ENCODE peak calls at places on chromosomes 16 and 17, in eight cellular contexts. One of them, this sample, is unnamed.

GRCh38 chr16:65772134-65772732 is 594.3 kb upstream of the CDH5 start:
- DNase-seq in small intestine: no peak
- DNase-seq in iPS DF 6.9: peak; percentile 48
- DNase-seq in right lobe of liver: no peak
- DNase-seq in cardiac muscle cell: no peak
- DNase-seq in Peyer's patch: no peak
- DNase-seq in pancreas: no peak
- DNase-seq in CD4-positive, alpha-beta T cell: no peak
- DNase-seq in this sample: no peak

GRCh38 chr17:17766351-17767095 is 70.3 kb downstream of the SREBF1 start:
- DNase-seq in CD4-positive, alpha-beta T cell: no peak
- DNase-seq in pancreas: no peak
- DNase-seq in Peyer's patch: no peak
- DNase-seq in right lobe of liver: no peak
- DNase-seq in small intestine: no peak
- DNase-seq in iPS DF 6.9: no peak
- DNase-seq in cardiac muscle cell: no peak
- DNase-seq in this sample: no peak

GRCh38 chr16:5575846-5576245 is 478.3 kb upstream of the EEF2KMT start:
- DNase-seq in CD4-positive, alpha-beta T cell: no peak
- DNase-seq in cardiac muscle cell: no peak
- DNase-seq in pancreas: no peak
- DNase-seq in iPS DF 6.9: no peak
- DNase-seq in small intestine: no peak
- DNase-seq in Peyer's patch: no peak
- DNase-seq in right lobe of liver: no peak
- DNase-seq in this sample: no peak

GRCh38 chr17:19262650-19263620 is 25.8 kb downstream of the EPN2 start:
- DNase-seq in right lobe of liver: no peak
- DNase-seq in pancreas: no peak
- DNase-seq in CD4-positive, alpha-beta T cell: no peak
- DNase-seq in cardiac muscle cell: peak; percentile 49
- DNase-seq in small intestine: no peak
- DNase-seq in iPS DF 6.9: no peak
- DNase-seq in Peyer's patch: no peak
- DNase-seq in this sample: no peak

GRCh38 chr17:41919165-41919817 is 540 bp upstream of the ACLY start:
- DNase-seq in iPS DF 6.9: peak; percentile 60
- DNase-seq in cardiac muscle cell: no peak
- DNase-seq in Peyer's patch: no peak
- DNase-seq in small intestine: peak; percentile 61
- DNase-seq in pancreas: no peak
- DNase-seq in CD4-positive, alpha-beta T cell: no peak
- DNase-seq in right lobe of liver: no peak
- DNase-seq in this sample: no peak

GRCh38 chr16:28210979-28211505 is 723 bp downstream of the XPO6 start:
- DNase-seq in pancreas: peak; percentile 80
- DNase-seq in right lobe of liver: peak; percentile 72
- DNase-seq in Peyer's patch: peak; percentile 81
- DNase-seq in CD4-positive, alpha-beta T cell: peak; percentile 33
- DNase-seq in cardiac muscle cell: peak; percentile 72
- DNase-seq in small intestine: peak; percentile 73
- DNase-seq in iPS DF 6.9: no peak
- DNase-seq in this sample: peak; percentile 24

GRCh38 chr17:46950615-46950996 is 27.6 kb downstream of the GOSR2 start:
- DNase-seq in CD4-positive, alpha-beta T cell: no peak
- DNase-seq in Peyer's patch: no peak
- DNase-seq in right lobe of liver: no peak
- DNase-seq in small intestine: no peak
- DNase-seq in cardiac muscle cell: no peak
- DNase-seq in iPS DF 6.9: no peak
- DNase-seq in pancreas: no peak
- DNase-seq in this sample: no peak

GRCh38 chr16:23729503-23730424 is 16.7 kb upstream of the ERN2 start:
- DNase-seq in Peyer's patch: peak; percentile 56
- DNase-seq in right lobe of liver: no peak
- DNase-seq in iPS DF 6.9: no peak
- DNase-seq in cardiac muscle cell: peak; percentile 89
- DNase-seq in small intestine: peak; percentile 82
- DNase-seq in pancreas: no peak
- DNase-seq in CD4-positive, alpha-beta T cell: no peak
- DNase-seq in this sample: no peak

GRCh38 chr17:10556301-10557005 is 7.0 kb upstream of the MYH2 start:
- DNase-seq in Peyer's patch: no peak
- DNase-seq in small intestine: no peak
- DNase-seq in iPS DF 6.9: no peak
- DNase-seq in right lobe of liver: no peak
- DNase-seq in CD4-positive, alpha-beta T cell: no peak
- DNase-seq in cardiac muscle cell: peak; percentile 48
- DNase-seq in pancreas: no peak
- DNase-seq in this sample: no peak

GRCh38 chr17:17413821-17414220 is 63.0 kb upstream of the MED9 start:
- DNase-seq in iPS DF 6.9: no peak
- DNase-seq in Peyer's patch: no peak
- DNase-seq in right lobe of liver: no peak
- DNase-seq in small intestine: no peak
- DNase-seq in pancreas: no peak
- DNase-seq in cardiac muscle cell: peak; percentile 17
- DNase-seq in CD4-positive, alpha-beta T cell: no peak
- DNase-seq in this sample: peak; percentile 47

GRCh38 chr17:15392326-15392739 is 50.9 kb upstream of the TEKT3 start:
- DNase-seq in pancreas: no peak
- DNase-seq in cardiac muscle cell: peak; percentile 77
- DNase-seq in small intestine: peak; percentile 28
- DNase-seq in Peyer's patch: no peak
- DNase-seq in CD4-positive, alpha-beta T cell: no peak
- DNase-seq in right lobe of liver: no peak
- DNase-seq in iPS DF 6.9: no peak
- DNase-seq in this sample: no peak

GRCh38 chr17:29807520-29808361 is 122.3 kb downstream of the SSH2 start:
- DNase-seq in cardiac muscle cell: peak; percentile 79
- DNase-seq in right lobe of liver: peak; percentile 69
- DNase-seq in iPS DF 6.9: peak; percentile 18
- DNase-seq in Peyer's patch: peak; percentile 57
- DNase-seq in CD4-positive, alpha-beta T cell: peak; percentile 49
- DNase-seq in pancreas: peak; percentile 65
- DNase-seq in small intestine: peak; percentile 74
- DNase-seq in this sample: peak; percentile 2

GRCh38 chr16:77611386-77611785 is 110.9 kb upstream of the NUDT7 start:
- DNase-seq in Peyer's patch: no peak
- DNase-seq in iPS DF 6.9: no peak
- DNase-seq in right lobe of liver: no peak
- DNase-seq in cardiac muscle cell: peak; percentile 11
- DNase-seq in CD4-positive, alpha-beta T cell: no peak
- DNase-seq in pancreas: no peak
- DNase-seq in small intestine: no peak
- DNase-seq in this sample: no peak

GRCh38 chr17:35312790-35313711 is 60.4 kb downstream of the SLFN11 start:
- DNase-seq in small intestine: peak; percentile 77
- DNase-seq in CD4-positive, alpha-beta T cell: peak; percentile 70
- DNase-seq in Peyer's patch: peak; percentile 57
- DNase-seq in pancreas: no peak
- DNase-seq in cardiac muscle cell: peak; percentile 90
- DNase-seq in iPS DF 6.9: no peak
- DNase-seq in right lobe of liver: peak; percentile 60
- DNase-seq in this sample: no peak

GRCh38 chr17:2478446-2478845 is 33.2 kb downstream of the METTL16 start:
- DNase-seq in right lobe of liver: no peak
- DNase-seq in pancreas: no peak
- DNase-seq in cardiac muscle cell: no peak
- DNase-seq in small intestine: no peak
- DNase-seq in iPS DF 6.9: no peak
- DNase-seq in Peyer's patch: no peak
- DNase-seq in CD4-positive, alpha-beta T cell: no peak
- DNase-seq in this sample: no peak

GRCh38 chr16:86971251-86971650 is 345.9 kb downstream of the C16orf95 start:
- DNase-seq in CD4-positive, alpha-beta T cell: no peak
- DNase-seq in right lobe of liver: no peak
- DNase-seq in pancreas: no peak
- DNase-seq in cardiac muscle cell: no peak
- DNase-seq in iPS DF 6.9: no peak
- DNase-seq in Peyer's patch: no peak
- DNase-seq in small intestine: no peak
- DNase-seq in this sample: no peak

GRCh38 chr16:1557074-1557473 is 23.6 kb downstream of the TMEM204 start:
- DNase-seq in pancreas: no peak
- DNase-seq in Peyer's patch: no peak
- DNase-seq in right lobe of liver: no peak
- DNase-seq in cardiac muscle cell: no peak
- DNase-seq in small intestine: no peak
- DNase-seq in CD4-positive, alpha-beta T cell: no peak
- DNase-seq in iPS DF 6.9: no peak
- DNase-seq in this sample: no peak

GRCh38 chr16:56961851-56962281 is at the start of gene CETP:
- DNase-seq in pancreas: no peak
- DNase-seq in iPS DF 6.9: no peak
- DNase-seq in cardiac muscle cell: no peak
- DNase-seq in right lobe of liver: no peak
- DNase-seq in CD4-positive, alpha-beta T cell: no peak
- DNase-seq in small intestine: no peak
- DNase-seq in Peyer's patch: no peak
- DNase-seq in this sample: no peak
- H3K27ac ChIP-seq in pancreas: no peak within 1 kb of the TSS
- H3K27ac ChIP-seq in iPS DF 6.9: no peak within 1 kb of the TSS
- H3K27ac ChIP-seq in cardiac muscle cell: no peak within 1 kb of the TSS
- H3K27ac ChIP-seq in right lobe of liver: peak within 1 kb of the TSS; percentile 40
- H3K27ac ChIP-seq in CD4-positive, alpha-beta T cell: no peak within 1 kb of the TSS
- H3K27ac ChIP-seq in small intestine: peak within 1 kb of the TSS; percentile 8
- H3K27ac ChIP-seq in Peyer's patch: no peak within 1 kb of the TSS
- H3K27ac ChIP-seq in this sample: no peak within 1 kb of the TSS

GRCh38 chr17:81582341-81582740 is 30.2 kb upstream of the FAAP100 start:
- DNase-seq in cardiac muscle cell: no peak
- DNase-seq in right lobe of liver: no peak
- DNase-seq in iPS DF 6.9: no peak
- DNase-seq in Peyer's patch: no peak
- DNase-seq in CD4-positive, alpha-beta T cell: no peak
- DNase-seq in pancreas: no peak
- DNase-seq in small intestine: no peak
- DNase-seq in this sample: no peak
- H3K27ac ChIP-seq in cardiac muscle cell: no peak overlapping the region
- H3K27ac ChIP-seq in right lobe of liver: no peak overlapping the region
- H3K27ac ChIP-seq in iPS DF 6.9: no peak overlapping the region
- H3K27ac ChIP-seq in Peyer's patch: no peak overlapping the region
- H3K27ac ChIP-seq in CD4-positive, alpha-beta T cell: no peak overlapping the region
- H3K27ac ChIP-seq in pancreas: no peak overlapping the region
- H3K27ac ChIP-seq in small intestine: no peak overlapping the region
- H3K27ac ChIP-seq in this sample: no peak overlapping the region

GRCh38 chr16:67716097-67716496 is 3.0 kb downstream of the GFOD2 start:
- DNase-seq in Peyer's patch: no peak
- DNase-seq in iPS DF 6.9: no peak
- DNase-seq in cardiac muscle cell: no peak
- DNase-seq in right lobe of liver: no peak
- DNase-seq in pancreas: no peak
- DNase-seq in CD4-positive, alpha-beta T cell: no peak
- DNase-seq in small intestine: peak; percentile 85
- DNase-seq in this sample: no peak
- H3K27ac ChIP-seq in Peyer's patch: no peak overlapping the region
- H3K27ac ChIP-seq in iPS DF 6.9: no peak overlapping the region
- H3K27ac ChIP-seq in cardiac muscle cell: no peak overlapping the region
- H3K27ac ChIP-seq in right lobe of liver: peak overlapping the region; percentile 38
- H3K27ac ChIP-seq in pancreas: no peak overlapping the region
- H3K27ac ChIP-seq in CD4-positive, alpha-beta T cell: no peak overlapping the region
- H3K27ac ChIP-seq in small intestine: no peak overlapping the region
- H3K27ac ChIP-seq in this sample: no peak overlapping the region

DNA sequence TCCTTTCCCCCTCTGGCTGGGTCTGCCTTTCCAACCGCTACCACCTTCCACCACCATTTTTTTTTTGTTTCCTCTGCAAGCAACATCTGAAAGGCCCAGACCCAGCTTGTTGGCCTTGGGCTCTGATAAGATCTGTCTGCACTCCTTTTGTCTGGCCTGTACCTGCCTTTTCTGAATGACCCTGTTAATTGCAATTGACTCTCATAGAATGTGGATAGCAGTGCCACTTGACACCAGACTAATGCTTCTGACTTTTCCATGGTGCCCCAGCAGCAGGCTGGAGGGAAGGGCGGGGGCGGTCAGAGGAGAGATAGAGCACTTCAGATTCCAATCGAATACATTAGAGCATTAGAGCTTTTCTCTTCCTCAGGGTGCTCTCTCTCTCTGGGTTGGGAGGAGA is 538.9 kb downstream of the WWOX start:
- DNase-seq in CD4-positive, alpha-beta T cell: no peak
- DNase-seq in cardiac muscle cell: no peak
- DNase-seq in small intestine: no peak
- DNase-seq in pancreas: no peak
- DNase-seq in right lobe of liver: no peak
- DNase-seq in iPS DF 6.9: no peak
- DNase-seq in Peyer's patch: no peak
- DNase-seq in this sample: no peak
- H3K27ac ChIP-seq in CD4-positive, alpha-beta T cell: no peak overlapping the region
- H3K27ac ChIP-seq in cardiac muscle cell: no peak overlapping the region
- H3K27ac ChIP-seq in small intestine: no peak overlapping the region
- H3K27ac ChIP-seq in pancreas: no peak overlapping the region
- H3K27ac ChIP-seq in right lobe of liver: no peak overlapping the region
- H3K27ac ChIP-seq in iPS DF 6.9: no peak overlapping the region
- H3K27ac ChIP-seq in Peyer's patch: no peak overlapping the region
- H3K27ac ChIP-seq in this sample: no peak overlapping the region

GRCh38 chr16:85017603-85018002 is 6.3 kb upstream of the ZDHHC7 start:
- DNase-seq in Peyer's patch: no peak
- DNase-seq in small intestine: no peak
- DNase-seq in CD4-positive, alpha-beta T cell: no peak
- DNase-seq in pancreas: no peak
- DNase-seq in cardiac muscle cell: no peak
- DNase-seq in right lobe of liver: no peak
- DNase-seq in iPS DF 6.9: no peak
- DNase-seq in this sample: no peak
- H3K27ac ChIP-seq in Peyer's patch: no peak overlapping the region
- H3K27ac ChIP-seq in small intestine: no peak overlapping the region
- H3K27ac ChIP-seq in CD4-positive, alpha-beta T cell: no peak overlapping the region
- H3K27ac ChIP-seq in pancreas: peak overlapping the region; percentile 80
- H3K27ac ChIP-seq in cardiac muscle cell: no peak overlapping the region
- H3K27ac ChIP-seq in right lobe of liver: no peak overlapping the region
- H3K27ac ChIP-seq in iPS DF 6.9: no peak overlapping the region
- H3K27ac ChIP-seq in this sample: no peak overlapping the region

GRCh38 chr16:79843631-79844043 is 243.1 kb upstream of the MAF start:
- DNase-seq in Peyer's patch: no peak
- DNase-seq in CD4-positive, alpha-beta T cell: no peak
- DNase-seq in right lobe of liver: no peak
- DNase-seq in small intestine: no peak
- DNase-seq in cardiac muscle cell: no peak
- DNase-seq in pancreas: no peak
- DNase-seq in iPS DF 6.9: no peak
- DNase-seq in this sample: no peak

GRCh38 chr16:79844603-79845002 is 244.1 kb upstream of the MAF start:
- DNase-seq in pancreas: no peak
- DNase-seq in CD4-positive, alpha-beta T cell: no peak
- DNase-seq in cardiac muscle cell: no peak
- DNase-seq in iPS DF 6.9: no peak
- DNase-seq in Peyer's patch: no peak
- DNase-seq in small intestine: no peak
- DNase-seq in right lobe of liver: no peak
- DNase-seq in this sample: no peak

GRCh38 chr16:79847101-79847500 is 246.6 kb upstream of the MAF start:
- DNase-seq in CD4-positive, alpha-beta T cell: no peak
- DNase-seq in pancreas: no peak
- DNase-seq in iPS DF 6.9: no peak
- DNase-seq in small intestine: peak; percentile 58
- DNase-seq in right lobe of liver: no peak
- DNase-seq in cardiac muscle cell: no peak
- DNase-seq in Peyer's patch: no peak
- DNase-seq in this sample: no peak

GRCh38 chr16:79845734-79846135 is 245.2 kb upstream of the MAF start:
- DNase-seq in CD4-positive, alpha-beta T cell: no peak
- DNase-seq in small intestine: no peak
- DNase-seq in cardiac muscle cell: no peak
- DNase-seq in pancreas: no peak
- DNase-seq in Peyer's patch: no peak
- DNase-seq in right lobe of liver: no peak
- DNase-seq in iPS DF 6.9: no peak
- DNase-seq in this sample: no peak

GRCh38 chr16:79845006-79845733 is 244.6 kb upstream of the MAF start:
- DNase-seq in right lobe of liver: no peak
- DNase-seq in Peyer's patch: no peak
- DNase-seq in cardiac muscle cell: no peak
- DNase-seq in pancreas: no peak
- DNase-seq in iPS DF 6.9: no peak
- DNase-seq in small intestine: no peak
- DNase-seq in CD4-positive, alpha-beta T cell: no peak
- DNase-seq in this sample: no peak
- H3K27ac ChIP-seq in right lobe of liver: no peak overlapping the region
- H3K27ac ChIP-seq in Peyer's patch: no peak overlapping the region
- H3K27ac ChIP-seq in cardiac muscle cell: no peak overlapping the region
- H3K27ac ChIP-seq in pancreas: no peak overlapping the region
- H3K27ac ChIP-seq in iPS DF 6.9: no peak overlapping the region
- H3K27ac ChIP-seq in small intestine: no peak overlapping the region
- H3K27ac ChIP-seq in CD4-positive, alpha-beta T cell: no peak overlapping the region
- H3K27ac ChIP-seq in this sample: no peak overlapping the region